ENCODE peak calls at places on chromosomes 6 and 20, in four cellular contexts. One of them, this sample, is unnamed.

GRCh38 chr6:91782789-91783188 is 1195.9 kb upstream of the MAP3K7 start:
- DNase-seq in endothelial cell: no peak
- DNase-seq in foreskin keratinocyte: no peak
- DNase-seq in C1 segment of cervical spinal cord: no peak
- DNase-seq in this sample: no peak

GRCh38 chr6:79420054-79420453 is 117.2 kb downstream of the LCA5 start:
- DNase-seq in endothelial cell: no peak
- DNase-seq in foreskin keratinocyte: no peak
- DNase-seq in C1 segment of cervical spinal cord: no peak
- DNase-seq in this sample: no peak

GRCh38 chr6:436308-437041 is 44.9 kb downstream of the IRF4 start:
- DNase-seq in endothelial cell: no peak
- DNase-seq in foreskin keratinocyte: no peak
- DNase-seq in C1 segment of cervical spinal cord: no peak
- DNase-seq in this sample: no peak

GRCh38 chr6:6771224-6771915 is 182.8 kb downstream of the LY86 start:
- DNase-seq in endothelial cell: no peak
- DNase-seq in foreskin keratinocyte: peak; percentile 38
- DNase-seq in C1 segment of cervical spinal cord: no peak
- DNase-seq in this sample: no peak

GRCh38 chr6:133130863-133131262 is 110.3 kb upstream of the EYA4 start:
- DNase-seq in endothelial cell: no peak
- DNase-seq in foreskin keratinocyte: peak; percentile 80
- DNase-seq in C1 segment of cervical spinal cord: no peak
- DNase-seq in this sample: no peak

GRCh38 chr6:129701721-129702455 is 8.1 kb downstream of the ARHGAP18 start:
- DNase-seq in endothelial cell: no peak
- DNase-seq in foreskin keratinocyte: no peak
- DNase-seq in C1 segment of cervical spinal cord: no peak
- DNase-seq in this sample: no peak

GRCh38 chr20:22814475-22815205 is 220.5 kb upstream of the SSTR4 start:
- DNase-seq in endothelial cell: no peak
- DNase-seq in foreskin keratinocyte: no peak
- DNase-seq in C1 segment of cervical spinal cord: no peak
- DNase-seq in this sample: no peak

GRCh38 chr6:169921853-169922779 is 170.7 kb downstream of the ERMARD start:
- DNase-seq in endothelial cell: no peak
- DNase-seq in foreskin keratinocyte: no peak
- DNase-seq in C1 segment of cervical spinal cord: no peak
- DNase-seq in this sample: no peak

GRCh38 chr20:57996936-57997629 is 231.4 kb downstream of the ANKRD60 start:
- DNase-seq in endothelial cell: no peak
- DNase-seq in foreskin keratinocyte: peak; percentile 23
- DNase-seq in C1 segment of cervical spinal cord: no peak
- DNase-seq in this sample: no peak

GRCh38 chr6:30491963-30492616 is 2.8 kb downstream of the HLA-E start:
- DNase-seq in endothelial cell: no peak
- DNase-seq in foreskin keratinocyte: no peak
- DNase-seq in C1 segment of cervical spinal cord: no peak
- DNase-seq in this sample: no peak

GRCh38 chr6:133632206-133632605 is 256.7 kb upstream of the TCF21 start:
- DNase-seq in endothelial cell: no peak
- DNase-seq in foreskin keratinocyte: no peak
- DNase-seq in C1 segment of cervical spinal cord: no peak
- DNase-seq in this sample: no peak

GRCh38 chr6:79872986-79873385 is 74.4 kb downstream of the ELOVL4 start:
- DNase-seq in endothelial cell: no peak
- DNase-seq in foreskin keratinocyte: peak; percentile 99
- DNase-seq in C1 segment of cervical spinal cord: no peak
- DNase-seq in this sample: no peak

GRCh38 chr20:57435498-57436222 is 44.5 kb downstream of the RBM38 start:
- DNase-seq in endothelial cell: no peak
- DNase-seq in foreskin keratinocyte: peak; percentile 77
- DNase-seq in C1 segment of cervical spinal cord: peak; percentile 51
- DNase-seq in this sample: peak; percentile 57

GRCh38 chr6:38483526-38483925 is 156.2 kb downstream of the BTBD9 start:
- DNase-seq in endothelial cell: no peak
- DNase-seq in foreskin keratinocyte: no peak
- DNase-seq in C1 segment of cervical spinal cord: peak; percentile 17
- DNase-seq in this sample: no peak

GRCh38 chr6:170271771-170272314 is 19.0 kb downstream of the DLL1 start:
- DNase-seq in endothelial cell: no peak
- DNase-seq in foreskin keratinocyte: no peak
- DNase-seq in C1 segment of cervical spinal cord: no peak
- DNase-seq in this sample: no peak

GRCh38 chr6:137651591-137652335 is 157.6 kb upstream of the OLIG3 start:
- DNase-seq in endothelial cell: no peak
- DNase-seq in foreskin keratinocyte: no peak
- DNase-seq in C1 segment of cervical spinal cord: no peak
- DNase-seq in this sample: no peak

GRCh38 chr6:137223370-137224131 is 4.4 kb upstream of the IFNGR1 start:
- DNase-seq in endothelial cell: no peak
- DNase-seq in foreskin keratinocyte: peak; percentile 29
- DNase-seq in C1 segment of cervical spinal cord: no peak
- DNase-seq in this sample: no peak

GRCh38 chr6:73032586-73032985 is 192.7 kb downstream of the KHDC1L start:
- DNase-seq in endothelial cell: no peak
- DNase-seq in foreskin keratinocyte: peak; percentile 84
- DNase-seq in C1 segment of cervical spinal cord: no peak
- DNase-seq in this sample: no peak

GRCh38 chr6:10425973-10426780 is 11.3 kb upstream of the TFAP2A start:
- DNase-seq in endothelial cell: peak; percentile 45
- DNase-seq in foreskin keratinocyte: no peak
- DNase-seq in C1 segment of cervical spinal cord: no peak
- DNase-seq in this sample: no peak

GRCh38 chr20:38029453-38029852 is 3.8 kb downstream of the TTI1 start:
- DNase-seq in endothelial cell: no peak
- DNase-seq in foreskin keratinocyte: no peak
- DNase-seq in C1 segment of cervical spinal cord: no peak
- DNase-seq in this sample: no peak

GRCh38 chr20:10505320-10506226 is 70.5 kb downstream of the SLX4IP start:
- DNase-seq in endothelial cell: no peak
- DNase-seq in foreskin keratinocyte: peak; percentile 32
- DNase-seq in C1 segment of cervical spinal cord: no peak
- DNase-seq in this sample: no peak

GRCh38 chr20:62437430-62437829 is 10.1 kb upstream of the RBBP8NL start:
- DNase-seq in endothelial cell: no peak
- DNase-seq in foreskin keratinocyte: no peak
- DNase-seq in C1 segment of cervical spinal cord: no peak
- DNase-seq in this sample: no peak